ENCODE peak calls at places on chromosomes 3 and 15, in six cellular contexts. U is mesothelial cell of epicardium; Y is HuH-7.5; C is A549; W is activated CD4-positive, alpha-beta T cell treated with anti-CD3 and anti-CD28 coated beads, Interleukin-2, amount 50 U/mL, for 24 hours; G is B cell. K is an unnamed sample.

GRCh38 chr15:35705885-35706590 is 160.1 kb upstream of the DPH6 start:
- DNase-seq in U (no peak), Y (no peak), C (no peak), W (no peak), G (no peak), K (no peak)

GRCh38 chr3:37824090-37824953 is 37.4 kb upstream of the CTDSPL start:
- DNase-seq in U (no peak), Y (no peak), C (no peak), W (no peak), G (no peak), K (no peak)

GRCh38 chr15:69217381-69217780 is 56.9 kb downstream of the GLCE start:
- DNase-seq in U (no peak), Y (no peak), C (no peak), W (no peak), G (no peak), K (no peak)

GRCh38 chr15:89383635-89384604 is 49.3 kb upstream of the POLG start:
- DNase-seq in U (peak; percentile 98), Y (no peak), C (peak; percentile 56), W (no peak), G (no peak), K (no peak)

GRCh38 chr3:38009807-38010591 is 19.4 kb downstream of the VILL start:
- DNase-seq in U (no peak), Y (no peak), C (no peak), W (no peak), G (no peak), K (no peak)

GRCh38 chr3:13139471-13140065 is 66.3 kb upstream of the IQSEC1 start:
- DNase-seq in U (no peak), Y (no peak), C (no peak), W (no peak), G (no peak), K (no peak)

GRCh38 chr15:34753236-34753894 is 1.4 kb downstream of the GJD2 start:
- DNase-seq in U (peak; percentile 81), Y (peak; percentile 36), C (peak; percentile 37), W (no peak), G (no peak), K (no peak)

GRCh38 chr3:185958626-185959025 is 20.8 kb upstream of the TRA2B start:
- DNase-seq in U (no peak), Y (no peak), C (no peak), W (no peak), G (no peak), K (no peak)

GRCh38 chr3:139414608-139415224 is 25.3 kb upstream of the COPB2 start:
- DNase-seq in U (no peak), Y (no peak), C (no peak), W (no peak), G (no peak), K (no peak)

GRCh38 chr3:14791343-14791945 is 27.3 kb upstream of the FGD5 start:
- DNase-seq in U (peak; percentile 72), Y (peak; percentile 84), C (peak; percentile 62), W (peak; percentile 17), G (peak; percentile 16), K (peak; percentile 65)

GRCh38 chr15:78003539-78004008 is 73.9 kb downstream of the TBC1D2B start:
- DNase-seq in U (no peak), Y (no peak), C (no peak), W (no peak), G (no peak), K (no peak)

GRCh38 chr15:66454143-66454542 is 43.4 kb downstream of the SNAPC5 start:
- DNase-seq in U (no peak), Y (no peak), C (no peak), W (no peak), G (no peak), K (no peak)

GRCh38 chr3:72329354-72329753 is 518.9 kb downstream of the SHQ1 start:
- DNase-seq in U (no peak), Y (no peak), C (no peak), W (no peak), G (no peak), K (no peak)

GRCh38 chr3:127959873-127960272 is 44.8 kb downstream of the KBTBD12 start:
- DNase-seq in U (peak; percentile 50), Y (peak; percentile 49), C (peak; percentile 37), W (no peak), G (no peak), K (no peak)

GRCh38 chr3:73385538-73385937 is 239.2 kb downstream of the PDZRN3 start:
- DNase-seq in U (no peak), Y (no peak), C (no peak), W (no peak), G (no peak), K (no peak)

GRCh38 chr3:30511524-30512278 is 94.7 kb upstream of the TGFBR2 start:
- DNase-seq in U (no peak), Y (peak; percentile 35), C (peak; percentile 92), W (peak; percentile 6), G (no peak), K (no peak)

GRCh38 chr3:52895416-52895815 is 1.9 kb downstream of the STIMATE start:
- DNase-seq in U (no peak), Y (no peak), C (no peak), W (no peak), G (no peak), K (no peak)

GRCh38 chr15:57256941-57257340 is 119.4 kb upstream of the CGNL1 start:
- DNase-seq in U (no peak), Y (no peak), C (no peak), W (no peak), G (no peak), K (no peak)

GRCh38 chr15:66154581-66154980 is 99.0 kb downstream of the MEGF11 start:
- DNase-seq in U (no peak), Y (no peak), C (no peak), W (no peak), G (no peak), K (no peak)

GRCh38 chr15:31887246-31887645 is 143.1 kb upstream of the CHRNA7 start:
- DNase-seq in U (no peak), Y (no peak), C (no peak), W (no peak), G (no peak), K (no peak)

GRCh38 chr15:82647045-82647834 is at the start of gene CPEB1:
- DNase-seq in U (no peak), Y (no peak), C (peak; percentile 66), W (peak; percentile 16), G (peak; percentile 60), K (no peak)

GRCh38 chr15:78168591-78168990 is 19.4 kb downstream of the IDH3A start:
- DNase-seq in U (no peak), Y (no peak), C (no peak), W (no peak), G (peak; percentile 40), K (no peak)

GRCh38 chr15:72774696-72775383 is 8.7 kb downstream of the ADPGK start:
- DNase-seq in U (no peak), Y (no peak), C (no peak), W (no peak), G (peak; percentile 27), K (no peak)

GRCh38 chr3:186519021-186519658 is 25.0 kb downstream of the CRYGS start:
- DNase-seq in U (no peak), Y (no peak), C (no peak), W (peak; percentile 59), G (peak; percentile 74), K (no peak)

K was measured in GM12891.